ENCODE peak calls at places on chromosome X, in five cellular contexts. One of them, this sample, is unnamed. For H3K4me1 and H3K36me3, the result is how much of the 10 kb centered on the place peaks cover.

GRCh38 chrX:123696334-123696733 is 36.5 kb downstream of the THOC2 start:
- DNase-seq in mesendoderm: no peak
- DNase-seq in sigmoid colon: no peak
- DNase-seq in GM23248: no peak
- DNase-seq in A673: no peak
- DNase-seq in this sample: no peak

GRCh38 chrX:19535481-19535880 is 20.2 kb upstream of the MAP3K15 start:
- DNase-seq in mesendoderm: peak
- DNase-seq in sigmoid colon: no peak
- DNase-seq in GM23248: peak
- DNase-seq in A673: peak
- DNase-seq in this sample: no peak

GRCh38 chrX:124212622-124213021 is 119.8 kb upstream of the TEX13D start:
- DNase-seq in A673: no peak
- DNase-seq in mesendoderm: no peak
- DNase-seq in GM23248: no peak
- DNase-seq in sigmoid colon: no peak
- DNase-seq in this sample: no peak

GRCh38 chrX:38138900-38139299 is 81.8 kb downstream of the SRPX start:
- DNase-seq in GM23248: no peak
- DNase-seq in A673: no peak
- DNase-seq in sigmoid colon: no peak
- DNase-seq in mesendoderm: peak
- DNase-seq in this sample: no peak

GRCh38 chrX:12002876-12003275 is 135.4 kb upstream of the FRMPD4 start:
- DNase-seq in sigmoid colon: no peak
- DNase-seq in GM23248: peak
- DNase-seq in A673: no peak
- DNase-seq in mesendoderm: peak
- DNase-seq in this sample: no peak

GRCh38 chrX:22141061-22141460 is 108.9 kb downstream of the PHEX start:
- DNase-seq in mesendoderm: no peak
- DNase-seq in sigmoid colon: no peak
- DNase-seq in GM23248: peak
- DNase-seq in A673: no peak
- DNase-seq in this sample: no peak

GRCh38 chrX:24153175-24153795 is 3.8 kb downstream of the ZFX start:
- DNase-seq in sigmoid colon: peak
- DNase-seq in A673: peak
- DNase-seq in GM23248: peak
- DNase-seq in mesendoderm: peak
- DNase-seq in this sample: no peak

GRCh38 chrX:100677616-100678181 is 33.7 kb downstream of the SRPX2 start:
- DNase-seq in sigmoid colon: no peak
- DNase-seq in mesendoderm: no peak
- DNase-seq in GM23248: peak
- DNase-seq in A673: no peak
- DNase-seq in this sample: no peak

GRCh38 chrX:24371391-24371972 is 11.0 kb downstream of the SUPT20HL1 start:
- DNase-seq in mesendoderm: peak
- DNase-seq in sigmoid colon: peak
- DNase-seq in GM23248: peak
- DNase-seq in A673: peak
- DNase-seq in this sample: peak

GRCh38 chrX:18714910-18715309 is 7.5 kb downstream of the PPEF1 start:
- DNase-seq in GM23248: no peak
- DNase-seq in A673: no peak
- DNase-seq in mesendoderm: no peak
- DNase-seq in sigmoid colon: no peak
- DNase-seq in this sample: no peak

GRCh38 chrX:18582910-18583493 is 88.9 kb downstream of the RS1 start:
- DNase-seq in A673: peak
- DNase-seq in GM23248: peak
- DNase-seq in mesendoderm: peak
- DNase-seq in sigmoid colon: no peak
- DNase-seq in this sample: no peak

GRCh38 chrX:104618106-104618895 is 52.3 kb downstream of the IL1RAPL2 start:
- DNase-seq in sigmoid colon: peak
- DNase-seq in mesendoderm: peak
- DNase-seq in GM23248: no peak
- DNase-seq in A673: no peak
- DNase-seq in this sample: no peak

DNA sequence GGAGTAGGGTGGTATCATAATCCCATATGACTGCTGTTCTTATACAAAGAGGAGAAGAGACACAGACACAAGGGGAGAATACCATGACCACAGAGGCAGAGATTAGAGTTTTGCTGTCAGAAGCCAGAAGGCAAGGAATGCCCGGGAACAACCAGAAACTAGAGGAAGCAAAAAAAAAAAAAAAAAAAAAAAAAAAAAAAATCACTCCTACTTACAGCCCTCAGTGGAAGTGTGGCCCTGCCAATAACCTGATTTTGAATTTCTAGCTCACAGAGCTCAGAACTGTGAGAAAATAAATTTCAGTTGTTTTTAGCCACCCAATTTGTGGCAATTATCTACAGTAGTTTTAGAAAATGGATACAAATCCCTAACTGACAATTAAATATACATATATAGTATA is 30.4 kb upstream of the UBE2NL start:
- DNase-seq in sigmoid colon: no peak
- DNase-seq in mesendoderm: no peak
- DNase-seq in GM23248: no peak
- DNase-seq in A673: peak
- DNase-seq in this sample: no peak
- H3K4me1 ChIP-seq in sigmoid colon: under half
- H3K4me1 ChIP-seq in mesendoderm: under half
- H3K4me1 ChIP-seq in GM23248: under half
- H3K4me1 ChIP-seq in A673: under half
- H3K4me1 ChIP-seq in this sample: under half

GRCh38 chrX:149611619-149612018 is 16.5 kb upstream of the HSFX2 start:
- DNase-seq in GM23248: no peak
- DNase-seq in mesendoderm: no peak
- DNase-seq in A673: no peak
- DNase-seq in sigmoid colon: no peak
- DNase-seq in this sample: no peak

GRCh38 chrX:149607699-149608098 is 12.6 kb upstream of the HSFX2 start:
- DNase-seq in sigmoid colon: no peak
- DNase-seq in mesendoderm: no peak
- DNase-seq in GM23248: no peak
- DNase-seq in A673: no peak
- DNase-seq in this sample: no peak

DNA sequence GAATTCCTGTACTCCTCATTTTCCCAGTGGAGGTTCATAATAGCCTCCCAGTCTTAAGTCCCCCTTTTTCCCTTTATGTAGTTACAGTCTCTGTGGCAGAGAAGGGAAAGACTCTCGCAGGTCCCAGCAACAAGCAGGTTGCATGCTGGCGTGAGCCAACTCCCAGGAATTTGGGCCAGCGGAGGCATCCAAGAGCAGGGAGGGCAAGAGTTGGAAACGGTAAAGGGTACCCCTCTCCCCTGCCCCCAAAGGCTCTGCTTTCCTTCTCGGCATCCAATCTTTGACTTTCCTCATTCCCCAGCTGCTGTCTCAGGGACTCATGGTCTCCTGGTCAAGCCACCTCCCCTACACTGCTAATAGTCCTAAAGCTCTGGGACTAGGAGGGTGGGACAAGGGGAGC is 15.4 kb upstream of the HSFX2 start:
- DNase-seq in A673: no peak
- DNase-seq in sigmoid colon: no peak
- DNase-seq in mesendoderm: peak
- DNase-seq in GM23248: no peak
- DNase-seq in this sample: no peak
- H3K4me3 ChIP-seq in A673: no peak
- H3K4me3 ChIP-seq in sigmoid colon: no peak
- H3K4me3 ChIP-seq in mesendoderm: no peak
- H3K4me3 ChIP-seq in GM23248: no peak
- H3K4me3 ChIP-seq in this sample: no peak

GRCh38 chrX:316351-317325 is 2.0 kb downstream of the GTPBP6 start:
- DNase-seq in GM23248: no peak
- DNase-seq in mesendoderm: no peak
- DNase-seq in A673: no peak
- DNase-seq in sigmoid colon: peak
- DNase-seq in this sample: no peak
- H3K36me3 ChIP-seq in GM23248: under half
- H3K36me3 ChIP-seq in mesendoderm: under half
- H3K36me3 ChIP-seq in A673: under half
- H3K36me3 ChIP-seq in sigmoid colon: under half
- H3K36me3 ChIP-seq in this sample: under half

DNA sequence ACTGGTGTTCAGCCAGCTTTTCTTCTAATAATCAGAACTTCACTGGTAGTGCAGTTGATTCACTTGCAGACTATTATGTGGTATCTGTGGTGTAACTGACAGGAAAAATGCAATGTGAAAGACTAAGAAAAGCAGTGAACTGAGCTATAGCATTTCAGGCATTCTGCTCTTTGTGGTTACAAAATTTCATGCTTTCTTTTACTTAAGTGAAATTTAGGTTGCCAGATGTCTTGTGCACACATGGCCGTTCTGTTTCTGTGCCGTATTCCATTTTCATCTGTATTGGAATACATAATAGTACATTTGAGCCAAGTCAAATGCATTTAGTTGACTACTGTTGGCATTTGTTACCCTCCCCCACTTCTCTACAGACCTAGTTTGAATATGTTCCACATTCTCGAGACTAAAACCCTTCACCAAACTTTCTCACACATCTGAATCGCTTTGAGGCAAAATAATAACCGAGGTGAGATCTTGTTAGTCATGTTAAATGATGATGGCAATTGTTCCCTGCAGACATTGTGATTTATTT is 8.2 kb downstream of the RTL3 start:
- DNase-seq in mesendoderm: no peak
- DNase-seq in GM23248: peak
- DNase-seq in A673: no peak
- DNase-seq in sigmoid colon: no peak
- DNase-seq in this sample: no peak
- H3K4me1 ChIP-seq in mesendoderm: under half
- H3K4me1 ChIP-seq in GM23248: under half
- H3K4me1 ChIP-seq in A673: under half
- H3K4me1 ChIP-seq in sigmoid colon: under half
- H3K4me1 ChIP-seq in this sample: under half

GRCh38 chrX:54923376-54923775 is 2.8 kb downstream of the TRO start:
- DNase-seq in A673: no peak
- DNase-seq in GM23248: no peak
- DNase-seq in mesendoderm: no peak
- DNase-seq in sigmoid colon: no peak
- DNase-seq in this sample: no peak

GRCh38 chrX:54922547-54922946 is 1.9 kb downstream of the TRO start:
- DNase-seq in A673: no peak
- DNase-seq in GM23248: no peak
- DNase-seq in sigmoid colon: no peak
- DNase-seq in mesendoderm: no peak
- DNase-seq in this sample: no peak

GRCh38 chrX:54921427-54922021 is 900 bp downstream of the TRO start:
- DNase-seq in GM23248: peak
- DNase-seq in sigmoid colon: peak
- DNase-seq in mesendoderm: peak
- DNase-seq in A673: peak
- DNase-seq in this sample: peak

DNA sequence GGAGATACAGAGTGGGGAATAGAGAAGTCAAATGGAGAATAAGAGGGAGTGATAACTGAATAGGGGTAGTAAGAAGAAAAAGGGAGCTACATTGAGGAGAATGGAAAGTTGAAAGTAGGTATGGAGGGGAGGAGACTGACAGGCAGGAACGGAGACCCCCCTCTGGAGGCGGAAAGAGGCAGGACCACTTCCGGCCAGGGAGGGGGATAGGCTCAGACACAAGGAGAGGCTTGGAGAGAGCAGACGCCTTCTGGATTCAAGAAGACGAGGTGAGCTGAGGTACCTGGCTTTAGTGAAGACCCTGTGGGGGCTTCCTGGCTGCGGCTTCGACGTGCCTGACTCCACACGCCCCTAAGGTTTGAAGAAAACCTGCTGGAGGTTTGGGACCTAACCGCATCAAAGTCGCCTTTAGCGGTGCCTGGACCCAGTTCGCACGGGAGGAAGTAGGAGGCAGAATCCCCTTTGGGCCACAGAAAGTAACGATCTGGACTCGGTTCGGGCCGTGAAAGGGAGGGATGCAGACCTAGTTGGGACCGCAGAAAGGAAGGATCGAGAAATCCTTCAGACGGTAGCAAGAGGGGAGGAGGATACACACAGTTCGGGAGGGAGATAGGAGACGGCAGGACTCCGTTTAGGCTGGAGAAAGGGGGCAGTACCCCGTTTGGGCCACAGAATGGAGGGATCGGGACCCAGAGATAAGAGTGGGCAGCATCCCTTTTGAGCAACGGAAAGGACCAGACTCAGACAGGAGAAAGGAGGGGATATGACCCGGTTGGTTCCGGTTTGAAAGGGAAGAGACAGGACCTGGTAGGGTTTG is at the start of gene TRO:
- DNase-seq in sigmoid colon: no peak
- DNase-seq in mesendoderm: peak
- DNase-seq in A673: peak
- DNase-seq in GM23248: peak
- DNase-seq in this sample: no peak
- H3K4me3 ChIP-seq in sigmoid colon: peak
- H3K4me3 ChIP-seq in mesendoderm: peak
- H3K4me3 ChIP-seq in A673: peak
- H3K4me3 ChIP-seq in GM23248: peak
- H3K4me3 ChIP-seq in this sample: peak

GRCh38 chrX:88024022-88024421 is 506.4 kb downstream of the KLHL4 start:
- DNase-seq in sigmoid colon: no peak
- DNase-seq in mesendoderm: no peak
- DNase-seq in A673: no peak
- DNase-seq in GM23248: no peak
- DNase-seq in this sample: no peak
- H3K36me3 ChIP-seq in sigmoid colon: under half
- H3K36me3 ChIP-seq in mesendoderm: under half
- H3K36me3 ChIP-seq in A673: under half
- H3K36me3 ChIP-seq in GM23248: under half
- H3K36me3 ChIP-seq in this sample: under half